ENCODE peak calls at places on chromosome 1, in four cellular contexts. One of them, this sample, is unnamed.
A peak's percentile ranks its signal among the peaks of the same experiment; 100 is the strongest.

GRCh38 chr1:67316918-67317317 is 9.2 kb downstream of the IL12RB2 start:
- DNase-seq in choroid plexus epithelial cell: no peak
- DNase-seq in DMS79: no peak
- DNase-seq in stimulated activated naive CD8-positive, alpha-beta T cell treated with anti-CD3 and anti-CD28 coated beads, Interleukin-15, Interleukin-2, amounts not matched to agents 100 U/mL and 50 U/mL, for 24 hours: no peak
- DNase-seq in this sample: no peak

GRCh38 chr1:78038491-78038939 is 7.3 kb upstream of the GIPC2 start:
- DNase-seq in choroid plexus epithelial cell: peak; percentile 58
- DNase-seq in DMS79: no peak
- DNase-seq in stimulated activated naive CD8-positive, alpha-beta T cell treated with anti-CD3 and anti-CD28 coated beads, Interleukin-15, Interleukin-2, amounts not matched to agents 100 U/mL and 50 U/mL, for 24 hours: no peak
- DNase-seq in this sample: no peak

GRCh38 chr1:191608367-191608766 is 549.9 kb upstream of the RGS18 start:
- DNase-seq in choroid plexus epithelial cell: no peak
- DNase-seq in DMS79: no peak
- DNase-seq in stimulated activated naive CD8-positive, alpha-beta T cell treated with anti-CD3 and anti-CD28 coated beads, Interleukin-15, Interleukin-2, amounts not matched to agents 100 U/mL and 50 U/mL, for 24 hours: no peak
- DNase-seq in this sample: no peak

GRCh38 chr1:5551274-5551966 is 440.8 kb downstream of the NPHP4 start:
- DNase-seq in choroid plexus epithelial cell: peak; percentile 5
- DNase-seq in DMS79: peak; percentile 97
- DNase-seq in stimulated activated naive CD8-positive, alpha-beta T cell treated with anti-CD3 and anti-CD28 coated beads, Interleukin-15, Interleukin-2, amounts not matched to agents 100 U/mL and 50 U/mL, for 24 hours: no peak
- DNase-seq in this sample: no peak

GRCh38 chr1:115089443-115090340 is at the start of gene TSPAN2:
- DNase-seq in choroid plexus epithelial cell: peak; percentile 12
- DNase-seq in DMS79: peak; percentile 22
- DNase-seq in stimulated activated naive CD8-positive, alpha-beta T cell treated with anti-CD3 and anti-CD28 coated beads, Interleukin-15, Interleukin-2, amounts not matched to agents 100 U/mL and 50 U/mL, for 24 hours: peak; percentile 55
- DNase-seq in this sample: peak; percentile 65

GRCh38 chr1:207885129-207886032 is 25.5 kb downstream of the CD34 start:
- DNase-seq in choroid plexus epithelial cell: peak; percentile 85
- DNase-seq in DMS79: peak; percentile 9
- DNase-seq in stimulated activated naive CD8-positive, alpha-beta T cell treated with anti-CD3 and anti-CD28 coated beads, Interleukin-15, Interleukin-2, amounts not matched to agents 100 U/mL and 50 U/mL, for 24 hours: peak; percentile 80
- DNase-seq in this sample: peak; percentile 84

GRCh38 chr1:43280683-43281082 is 4.7 kb downstream of the C1orf210 start:
- DNase-seq in choroid plexus epithelial cell: no peak
- DNase-seq in DMS79: no peak
- DNase-seq in stimulated activated naive CD8-positive, alpha-beta T cell treated with anti-CD3 and anti-CD28 coated beads, Interleukin-15, Interleukin-2, amounts not matched to agents 100 U/mL and 50 U/mL, for 24 hours: no peak
- DNase-seq in this sample: no peak

GRCh38 chr1:1373493-1374067 is 1.4 kb downstream of the AURKAIP1 start:
- DNase-seq in choroid plexus epithelial cell: no peak
- DNase-seq in DMS79: no peak
- DNase-seq in stimulated activated naive CD8-positive, alpha-beta T cell treated with anti-CD3 and anti-CD28 coated beads, Interleukin-15, Interleukin-2, amounts not matched to agents 100 U/mL and 50 U/mL, for 24 hours: no peak
- DNase-seq in this sample: peak; percentile 53

GRCh38 chr1:16716691-16717173 is 23.6 kb upstream of the RNU1-4 start:
- DNase-seq in choroid plexus epithelial cell: no peak
- DNase-seq in DMS79: no peak
- DNase-seq in stimulated activated naive CD8-positive, alpha-beta T cell treated with anti-CD3 and anti-CD28 coated beads, Interleukin-15, Interleukin-2, amounts not matched to agents 100 U/mL and 50 U/mL, for 24 hours: no peak
- DNase-seq in this sample: no peak

GRCh38 chr1:26951821-26952497 is 8.3 kb downstream of the KDF1 start:
- DNase-seq in choroid plexus epithelial cell: no peak
- DNase-seq in DMS79: no peak
- DNase-seq in stimulated activated naive CD8-positive, alpha-beta T cell treated with anti-CD3 and anti-CD28 coated beads, Interleukin-15, Interleukin-2, amounts not matched to agents 100 U/mL and 50 U/mL, for 24 hours: no peak
- DNase-seq in this sample: no peak

GRCh38 chr1:248839168-248839555 is 1.1 kb downstream of the ZNF672 start:
- DNase-seq in choroid plexus epithelial cell: no peak
- DNase-seq in DMS79: no peak
- DNase-seq in stimulated activated naive CD8-positive, alpha-beta T cell treated with anti-CD3 and anti-CD28 coated beads, Interleukin-15, Interleukin-2, amounts not matched to agents 100 U/mL and 50 U/mL, for 24 hours: no peak
- DNase-seq in this sample: no peak

GRCh38 chr1:204637985-204638356 is 47.6 kb downstream of the LRRN2 start:
- DNase-seq in choroid plexus epithelial cell: no peak
- DNase-seq in DMS79: peak; percentile 34
- DNase-seq in stimulated activated naive CD8-positive, alpha-beta T cell treated with anti-CD3 and anti-CD28 coated beads, Interleukin-15, Interleukin-2, amounts not matched to agents 100 U/mL and 50 U/mL, for 24 hours: no peak
- DNase-seq in this sample: no peak